ENCODE peak calls at places on chromosome 3, in seven cellular contexts. H, Z, W, K, X, R and T are unnamed samples.

GRCh38 chr3:3577823-3578222 is 221.4 kb upstream of the LRRN1 start:
- DNase-seq in X (no peak), H (no peak), W (no peak), R (no peak), K (no peak), Z (no peak), T (no peak)

GRCh38 chr3:5314897-5315296 is 127.4 kb downstream of the EDEM1 start:
- DNase-seq in H (no peak), Z (no peak), W (no peak), K (no peak), X (no peak), R (no peak), T (no peak)

GRCh38 chr3:193207874-193208273 is 33.1 kb upstream of the PLAAT1 start:
- DNase-seq in W (no peak), Z (no peak), X (no peak), K (no peak), H (no peak), R (no peak), T (no peak)

GRCh38 chr3:13853256-13853977 is 26.5 kb downstream of the WNT7A start:
- DNase-seq in R (peak; percentile 32), H (no peak), K (no peak), Z (no peak), W (no peak), X (no peak), T (no peak)

GRCh38 chr3:117706037-117706436 is 996.5 kb downstream of the TUSC7 start:
- DNase-seq in K (peak; percentile 82), H (no peak), W (no peak), X (no peak), R (no peak), Z (no peak), T (no peak)

GRCh38 chr3:33074217-33075067 is 22.5 kb downstream of the GLB1 start:
- DNase-seq in R (peak; percentile 65), X (peak; percentile 51), K (peak; percentile 60), W (peak; percentile 51), Z (peak; percentile 46), H (peak; percentile 43), T (peak; percentile 79)

GRCh38 chr3:170692720-170693119 is 106.8 kb upstream of the SLC7A14 start:
- DNase-seq in W (no peak), X (no peak), R (no peak), K (peak; percentile 96), H (no peak), Z (no peak), T (no peak)

GRCh38 chr3:161264771-161265343 is 43.7 kb downstream of the NMD3 start:
- DNase-seq in X (no peak), R (no peak), K (no peak), H (no peak), Z (no peak), W (no peak), T (no peak)

GRCh38 chr3:51343918-51344687 is 41.0 kb upstream of the MANF start:
- DNase-seq in W (peak; percentile 7), H (no peak), X (no peak), Z (peak; percentile 28), K (peak; percentile 77), R (no peak), T (no peak)

GRCh38 chr3:42572278-42572677 is 9.5 kb downstream of the SEC22C start:
- DNase-seq in X (no peak), Z (no peak), H (no peak), R (no peak), K (peak; percentile 55), W (peak; percentile 16), T (no peak)

GRCh38 chr3:125437631-125438435 is 62.7 kb upstream of the ZNF148 start:
- DNase-seq in Z (peak; percentile 53), W (peak; percentile 80), H (peak; percentile 21), K (peak; percentile 22), R (peak; percentile 51), X (peak; percentile 35), T (no peak)

GRCh38 chr3:73471986-73472385 is 152.8 kb downstream of the PDZRN3 start:
- DNase-seq in H (no peak), R (no peak), X (no peak), K (no peak), Z (no peak), W (no peak), T (no peak)

GRCh38 chr3:32487781-32488526 is 14.7 kb downstream of the CMTM6 start:
- DNase-seq in R (no peak), W (no peak), Z (no peak), X (no peak), K (no peak), H (no peak), T (no peak)

GRCh38 chr3:27939940-27940339 is 217.8 kb upstream of the EOMES start:
- DNase-seq in R (no peak), X (no peak), Z (no peak), W (no peak), K (peak; percentile 12), H (no peak), T (no peak)

DNA sequence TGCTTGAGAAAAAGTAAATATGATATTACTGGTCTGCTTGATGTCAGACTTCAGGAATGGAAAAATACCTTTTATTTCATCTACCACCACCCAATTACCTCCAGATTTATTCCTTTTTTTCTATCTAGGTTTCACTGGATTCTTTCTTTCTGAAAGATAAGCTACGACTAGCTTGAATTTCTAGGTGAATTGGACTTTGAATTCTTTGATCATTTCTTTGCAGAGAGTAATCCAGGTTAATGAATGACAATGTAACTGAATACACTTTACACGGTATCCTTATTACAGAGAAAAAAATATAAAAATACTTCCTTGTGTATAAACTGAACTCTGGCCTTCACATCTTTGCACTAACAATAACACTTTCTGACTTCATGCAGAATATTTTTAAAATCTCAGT is 59.5 kb upstream of the TRPC1 start:
- DNase-seq in K (no peak), Z (no peak), X (no peak), W (no peak), H (no peak), R (no peak), T (no peak)
- H3K4me3 ChIP-seq in K (no peak overlapping the region), Z (no peak overlapping the region), X (no peak overlapping the region), W (no peak overlapping the region), H (no peak overlapping the region), R (no peak overlapping the region), T (no peak overlapping the region)

GRCh38 chr3:46209053-46209452 is 940 bp upstream of the CCR1 start:
- DNase-seq in Z (no peak), K (no peak), R (no peak), W (no peak), X (no peak), H (no peak), T (no peak)

GRCh38 chr3:46205286-46205960 is 2.7 kb downstream of the CCR1 start:
- DNase-seq in K (no peak), W (no peak), H (no peak), X (no peak), Z (no peak), R (no peak), T (no peak)

GRCh38 chr3:46209751-46210470 is 1.8 kb upstream of the CCR1 start:
- DNase-seq in Z (no peak), X (no peak), K (peak; percentile 16), H (no peak), R (no peak), W (no peak), T (no peak)

GRCh38 chr3:46206284-46206683 is 1.8 kb downstream of the CCR1 start:
- DNase-seq in W (no peak), R (no peak), X (no peak), H (no peak), Z (no peak), K (peak; percentile 17), T (no peak)

DNA sequence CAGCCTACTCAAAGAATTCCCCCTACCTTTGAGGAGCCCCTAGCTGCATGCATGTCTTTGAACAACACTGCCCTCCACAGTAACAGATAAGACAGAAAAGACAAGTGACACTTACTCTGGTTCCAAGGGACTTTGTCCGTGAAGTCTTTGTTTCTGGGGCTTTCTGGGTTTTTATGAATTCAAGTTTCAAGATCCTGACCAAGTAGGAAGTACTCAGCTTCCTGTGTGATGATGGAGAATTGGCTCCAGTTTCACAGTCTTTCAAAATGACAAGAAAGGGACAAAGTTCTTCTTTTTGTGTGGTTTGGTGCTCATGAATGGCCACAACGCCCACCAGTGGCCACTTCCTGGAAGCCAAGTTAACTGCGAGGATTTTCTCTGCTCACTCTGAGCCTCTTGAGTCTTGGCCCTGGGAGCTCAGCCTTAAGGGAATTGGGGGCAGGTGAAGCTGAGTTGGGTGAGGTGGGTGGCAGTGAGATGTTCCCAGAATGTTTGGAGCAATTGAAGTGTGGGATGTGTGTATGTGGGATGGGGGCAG is at the start of gene CCR1:
- DNase-seq in R (peak; percentile 85), H (no peak), X (peak; percentile 41), Z (peak; percentile 64), K (peak; percentile 25), W (peak; percentile 56), T (peak; percentile 47)
- H3K4me3 ChIP-seq in R (peak within 1 kb of the TSS; percentile 50), H (no peak within 1 kb of the TSS), X (no peak within 1 kb of the TSS), Z (peak within 1 kb of the TSS; percentile 24), K (no peak within 1 kb of the TSS), W (peak within 1 kb of the TSS; percentile 41), T (no peak within 1 kb of the TSS)

GRCh38 chr3:15523660-15524417 is 2.3 kb upstream of the COLQ start:
- DNase-seq in H (no peak), K (no peak), Z (no peak), X (no peak), R (no peak), W (no peak), T (no peak)

GRCh38 chr3:15521573-15521965 is at the start of gene COLQ:
- DNase-seq in R (no peak), X (no peak), K (no peak), Z (no peak), H (no peak), W (no peak), T (no peak)

GRCh38 chr3:15519096-15519495 is 2.4 kb downstream of the COLQ start:
- DNase-seq in K (no peak), W (no peak), Z (no peak), H (no peak), R (no peak), X (no peak), T (no peak)

GRCh38 chr3:15520185-15520584 is 1.3 kb downstream of the COLQ start:
- DNase-seq in R (no peak), X (no peak), Z (no peak), H (no peak), K (peak; percentile 29), W (no peak), T (no peak)

DNA sequence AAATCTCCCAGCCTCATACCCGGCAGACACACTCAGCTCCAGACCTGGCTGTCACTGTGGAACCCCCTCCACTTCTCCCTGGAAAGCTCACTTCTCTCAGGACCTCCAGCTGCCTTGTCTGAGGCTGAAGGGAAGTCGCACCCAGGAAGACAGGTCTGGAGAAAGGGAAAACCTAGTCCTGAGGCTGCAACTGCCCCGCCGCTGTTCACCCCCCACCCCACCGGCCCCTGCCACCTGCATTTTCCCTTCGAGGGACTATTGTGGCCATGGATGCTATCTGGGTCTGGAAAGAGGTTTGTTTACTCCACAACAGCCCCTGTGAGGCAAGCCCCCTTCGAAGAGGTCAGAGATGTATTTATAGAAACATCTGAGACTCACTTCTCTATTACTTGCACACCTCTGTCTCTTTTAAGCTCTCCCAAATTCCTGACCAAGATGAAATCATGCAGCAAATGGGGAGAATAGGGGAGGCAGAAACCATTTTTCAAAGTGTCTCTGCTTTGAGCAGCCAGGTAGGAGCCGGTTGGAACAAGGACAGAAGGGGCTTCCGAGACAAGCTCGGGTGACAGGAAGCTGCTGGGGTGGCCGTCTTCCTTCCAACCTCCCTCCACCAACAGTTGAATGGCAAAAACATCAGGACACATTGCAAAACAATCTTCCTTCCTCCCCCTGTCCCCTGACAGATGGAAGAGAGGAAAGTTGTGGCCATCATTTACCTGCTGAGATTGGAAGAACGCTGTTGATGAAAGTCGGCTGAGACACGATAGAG is 518 bp downstream of the COLQ start:
- DNase-seq in K (no peak), W (no peak), X (no peak), H (no peak), R (no peak), Z (no peak), T (no peak)
- H3K4me3 ChIP-seq in K (no peak overlapping the region), W (no peak overlapping the region), X (no peak overlapping the region), H (no peak overlapping the region), R (no peak overlapping the region), Z (peak overlapping the region; percentile 45), T (no peak overlapping the region)

GRCh38 chr3:150083653-150084037 is 113.0 kb upstream of the PFN2 start:
- DNase-seq in Z (no peak), K (no peak), W (no peak), R (no peak), X (no peak), H (no peak), T (no peak)
- H3K4me3 ChIP-seq in Z (peak overlapping the region; percentile 36), K (no peak overlapping the region), W (peak overlapping the region; percentile 23), R (no peak overlapping the region), X (no peak overlapping the region), H (no peak overlapping the region), T (no peak overlapping the region)